ENCODE peak calls at places on chromosome 2, in ten cellular contexts. J is astrocyte, X is right atrium auricular region, F is endodermal cell, N is right lobe of liver, I is fibroblast of lung, H is A549, G is heart right ventricle, C is IMR-90, M is hepatocyte. L is an unnamed sample.

GRCh38 chr2:235026649-235027557 is 75.1 kb downstream of the SH3BP4 start:
- DNase-seq in I (peak), G (peak), C (peak), M (no peak), F (peak), J (peak), N (peak), X (no peak), H (peak), L (no peak)

GRCh38 chr2:233679176-233679575 is 2.5 kb upstream of the UGT1A7 start:
- DNase-seq in I (no peak), F (no peak), H (no peak), N (no peak), J (no peak), M (no peak), X (no peak), C (no peak), G (no peak), L (no peak)

GRCh38 chr2:159454185-159454584 is 162.2 kb downstream of the BAZ2B start:
- DNase-seq in J (peak), F (no peak), M (peak), G (no peak), C (peak), I (peak), X (no peak), H (no peak), N (no peak), L (no peak)

GRCh38 chr2:119741868-119742267 is 17.9 kb upstream of the PTPN4 start:
- DNase-seq in X (no peak), N (no peak), I (no peak), J (no peak), C (no peak), G (no peak), H (no peak), F (no peak), M (no peak), L (no peak)

GRCh38 chr2:35830833-35831232 is 524.7 kb upstream of the CRIM1 start:
- DNase-seq in M (no peak), F (no peak), X (no peak), C (no peak), J (no peak), N (no peak), G (no peak), I (no peak), H (no peak), L (no peak)

GRCh38 chr2:188984126-188984525 is 10.0 kb downstream of the COL3A1 start:
- DNase-seq in J (peak), H (no peak), F (no peak), M (no peak), N (no peak), G (no peak), X (no peak), I (peak), C (peak), L (no peak)

GRCh38 chr2:216341151-216341550 is 31.1 kb downstream of the MARCHF4 start:
- DNase-seq in I (peak), J (peak), M (no peak), C (peak), F (no peak), H (no peak), G (no peak), X (no peak), N (no peak), L (no peak)

GRCh38 chr2:37781028-37781427 is 109.6 kb upstream of the CDC42EP3 start:
- DNase-seq in C (peak), H (peak), N (no peak), F (no peak), I (peak), X (no peak), M (no peak), G (no peak), J (peak), L (no peak)

GRCh38 chr2:60821587-60822302 is 59.6 kb upstream of the REL start:
- DNase-seq in N (no peak), G (no peak), C (no peak), J (no peak), X (no peak), I (no peak), M (no peak), F (no peak), H (no peak), L (no peak)

GRCh38 chr2:70716131-70716766 is 51.8 kb downstream of the ADD2 start:
- DNase-seq in G (no peak), X (peak), F (peak), C (no peak), H (no peak), I (no peak), J (no peak), M (no peak), N (no peak), L (no peak)

GRCh38 chr2:173652731-173653426 is 298.2 kb downstream of the CDCA7 start:
- DNase-seq in C (peak), N (no peak), F (no peak), G (no peak), I (peak), X (no peak), M (peak), H (peak), J (peak), L (no peak)

GRCh38 chr2:33142874-33143273 is 196.1 kb downstream of the LTBP1 start:
- DNase-seq in H (no peak), G (no peak), X (no peak), F (no peak), C (no peak), N (no peak), J (no peak), M (no peak), I (no peak), L (no peak)
- H3K27ac ChIP-seq in H (no peak), G (no peak), X (no peak), F (no peak), C (peak), N (no peak), J (no peak), M (no peak), I (no peak), L (no peak)

DNA sequence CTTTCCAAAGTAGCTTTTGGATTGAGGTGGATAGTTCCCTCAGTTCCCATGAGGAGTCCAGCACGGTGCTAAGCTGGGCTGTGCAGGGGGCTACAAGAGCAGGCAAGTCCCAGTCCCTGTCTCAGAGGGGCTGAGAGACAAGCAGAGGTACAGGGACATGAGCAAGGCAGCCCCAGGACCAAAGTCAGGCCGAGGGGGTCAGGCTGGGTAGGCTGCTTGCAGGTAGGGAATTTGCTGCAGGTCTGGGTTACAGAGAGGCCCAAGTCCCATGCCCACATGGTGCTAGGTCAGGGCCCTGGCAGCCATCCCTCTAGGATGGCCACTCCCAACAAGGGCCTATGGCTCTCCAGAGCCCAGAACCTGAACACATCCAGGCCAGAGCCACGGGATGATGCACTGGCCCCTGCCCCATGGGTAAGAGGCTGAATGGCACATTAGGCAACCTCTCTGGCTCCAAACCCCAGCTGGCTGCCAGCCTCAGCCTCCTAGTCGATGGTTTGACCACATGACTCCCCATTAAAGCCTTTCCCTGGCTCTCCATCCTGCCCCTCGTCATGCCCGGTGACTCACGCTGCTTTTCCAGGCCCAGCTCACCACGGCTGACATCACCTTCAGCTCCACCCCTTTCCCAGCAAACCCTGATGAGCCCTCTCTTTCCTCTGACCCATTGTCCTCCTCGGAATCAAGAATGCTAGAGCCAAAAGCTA is 83.7 kb downstream of the SDC1 start:
- DNase-seq in M (peak), I (peak), X (peak), N (peak), J (peak), C (peak), F (peak), G (peak), H (peak), L (no peak)
- H3K27ac ChIP-seq in M (peak), I (peak), X (no peak), N (peak), J (peak), C (peak), F (no peak), G (no peak), H (peak), L (no peak)

GRCh38 chr2:231717281-231718180 is 9.2 kb downstream of the PTMA start:
- DNase-seq in I (peak), F (peak), M (no peak), C (peak), G (no peak), H (peak), N (no peak), X (no peak), J (peak), L (no peak)
- H3K27ac ChIP-seq in I (no peak), F (no peak), M (no peak), C (no peak), G (no peak), H (no peak), N (no peak), X (peak), J (peak), L (no peak)

DNA sequence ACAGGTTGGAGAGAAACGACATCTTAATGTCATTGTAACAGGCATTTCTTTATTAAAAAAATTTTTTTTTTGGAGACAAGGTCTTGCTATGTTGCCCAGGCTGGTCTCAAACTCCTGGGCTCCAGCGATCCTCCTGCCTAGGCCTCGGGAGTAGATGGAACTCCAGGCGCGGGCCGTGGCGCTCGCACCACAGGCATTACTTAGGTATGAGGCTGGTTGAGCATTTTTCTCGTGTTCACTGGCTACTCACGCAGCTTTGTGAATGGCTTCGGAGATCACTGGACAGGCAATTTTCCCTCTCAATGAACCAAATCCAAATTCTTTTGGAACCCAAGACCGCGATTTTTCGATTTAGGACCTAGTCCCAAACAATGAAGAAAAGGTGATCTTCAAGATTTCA is 800 bp upstream of the TCF7L1 start:
- DNase-seq in I (peak), F (peak), J (peak), G (peak), M (no peak), X (no peak), N (no peak), H (no peak), C (peak), L (no peak)
- H3K27ac ChIP-seq in I (no peak), F (no peak), J (no peak), G (peak), M (peak), X (peak), N (no peak), H (peak), C (no peak), L (no peak)

DNA sequence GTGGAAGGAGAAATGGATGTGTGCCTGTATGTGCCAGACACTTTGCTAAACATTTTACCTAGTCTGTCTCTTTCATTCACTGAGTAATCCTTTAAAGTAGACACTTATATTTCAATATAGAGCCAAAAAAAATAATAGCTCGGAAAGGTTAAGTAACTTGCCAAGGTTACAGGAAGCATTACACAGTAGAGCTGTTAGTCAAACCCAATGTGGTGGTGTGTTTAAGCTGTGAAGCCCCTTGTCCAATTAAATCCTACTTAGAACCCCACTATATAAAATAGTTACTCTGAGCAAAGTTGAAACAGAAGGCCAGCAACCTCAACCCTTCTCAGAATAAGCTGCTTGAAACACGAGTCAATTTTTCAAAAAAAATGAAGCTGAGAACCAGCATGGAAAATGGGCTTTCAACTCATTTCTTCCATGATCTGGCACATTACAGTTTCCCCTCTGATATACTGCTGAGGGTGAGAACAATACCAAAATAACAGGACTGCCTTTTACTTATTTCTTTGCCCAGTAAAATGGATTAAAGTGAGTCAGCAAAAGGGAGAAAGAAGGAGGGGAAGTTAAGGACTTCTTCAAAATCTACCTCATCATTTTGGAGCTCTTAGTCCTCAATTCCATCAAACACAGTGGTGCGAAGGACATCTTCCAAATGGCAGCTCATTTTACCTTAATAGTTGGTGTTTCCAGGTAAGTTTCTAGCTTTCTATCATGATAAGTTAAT is 7.9 kb downstream of the RDH14 start:
- DNase-seq in F (no peak), X (no peak), N (no peak), I (peak), G (no peak), J (peak), C (no peak), M (no peak), H (no peak), L (no peak)
- H3K27ac ChIP-seq in F (no peak), X (peak), N (no peak), I (no peak), G (no peak), J (no peak), C (no peak), M (peak), H (no peak), L (no peak)

GRCh38 chr2:195587966-195588365 is 69.1 kb upstream of the SLC39A10 start:
- DNase-seq in G (no peak), F (no peak), X (no peak), N (no peak), C (no peak), I (no peak), M (no peak), H (no peak), J (no peak), L (no peak)

GRCh38 chr2:195594248-195594647 is 62.8 kb upstream of the SLC39A10 start:
- DNase-seq in H (no peak), N (no peak), C (no peak), X (no peak), J (no peak), M (no peak), I (no peak), G (no peak), F (no peak), L (no peak)

GRCh38 chr2:195592101-195592500 is 64.9 kb upstream of the SLC39A10 start:
- DNase-seq in J (no peak), M (no peak), F (no peak), C (no peak), H (no peak), I (no peak), N (no peak), X (no peak), G (no peak), L (no peak)

GRCh38 chr2:195590866-195591215 is 66.2 kb upstream of the SLC39A10 start:
- DNase-seq in F (no peak), I (no peak), M (peak), J (no peak), N (no peak), H (no peak), G (no peak), C (no peak), X (no peak), L (no peak)

DNA sequence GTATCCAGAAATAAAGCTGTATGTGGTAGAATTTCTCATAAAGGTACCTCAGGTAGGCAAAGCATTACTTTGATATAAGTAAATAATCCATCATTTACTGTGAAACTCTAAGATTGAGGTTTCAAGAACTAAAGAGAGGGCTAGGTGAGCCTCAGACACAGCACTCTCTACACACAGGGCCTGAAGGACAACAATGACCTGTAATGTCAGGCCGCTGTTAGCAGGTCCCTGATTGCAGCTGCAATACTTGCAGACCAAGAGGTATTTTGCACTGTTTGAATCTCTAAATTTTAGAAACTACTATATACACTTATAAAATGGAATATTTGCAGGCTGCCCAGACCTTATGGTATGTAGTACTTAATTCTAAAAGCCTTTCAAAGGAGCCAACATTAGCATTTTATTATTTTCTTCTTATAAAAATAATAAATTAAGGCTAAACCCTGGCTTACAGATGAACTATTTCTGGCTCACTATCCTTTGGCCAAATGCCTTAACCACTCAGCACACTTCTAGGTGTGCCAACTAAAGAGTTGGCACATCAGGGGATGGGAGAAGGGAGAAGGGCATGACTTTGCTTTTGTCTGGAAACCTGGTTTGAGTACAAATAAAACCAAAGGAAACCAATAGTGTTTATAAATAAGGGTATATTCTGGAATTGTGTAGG is 66.7 kb upstream of the SLC39A10 start:
- DNase-seq in F (no peak), H (no peak), C (no peak), N (no peak), M (no peak), G (peak), X (no peak), J (no peak), I (no peak), L (no peak)
- H3K27ac ChIP-seq in F (no peak), H (peak), C (no peak), N (no peak), M (peak), G (peak), X (peak), J (no peak), I (no peak), L (no peak)

DNA sequence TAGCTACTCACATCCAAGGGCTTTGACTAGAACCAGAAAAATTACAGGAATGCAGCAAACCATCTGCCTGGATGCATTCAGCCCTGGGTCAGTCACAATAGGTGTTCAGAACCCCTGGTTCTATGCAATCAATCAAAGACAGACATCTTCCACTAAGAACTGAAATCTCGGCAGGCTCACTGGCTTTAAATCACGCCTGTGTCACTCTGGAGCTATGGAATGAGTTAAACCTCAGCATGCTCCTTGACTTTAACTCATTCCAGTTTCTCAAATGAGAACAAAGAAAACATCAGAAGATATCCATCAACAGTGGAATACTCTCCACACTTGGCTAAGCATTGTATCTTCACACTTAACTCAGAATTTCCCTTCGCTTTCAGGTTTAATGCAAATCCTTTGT is 68.0 kb upstream of the SPTBN1 start:
- DNase-seq in N (no peak), H (no peak), G (no peak), X (no peak), J (peak), I (peak), M (no peak), C (no peak), F (no peak), L (no peak)
- H3K27ac ChIP-seq in N (no peak), H (no peak), G (peak), X (peak), J (no peak), I (no peak), M (no peak), C (no peak), F (peak), L (no peak)

DNA sequence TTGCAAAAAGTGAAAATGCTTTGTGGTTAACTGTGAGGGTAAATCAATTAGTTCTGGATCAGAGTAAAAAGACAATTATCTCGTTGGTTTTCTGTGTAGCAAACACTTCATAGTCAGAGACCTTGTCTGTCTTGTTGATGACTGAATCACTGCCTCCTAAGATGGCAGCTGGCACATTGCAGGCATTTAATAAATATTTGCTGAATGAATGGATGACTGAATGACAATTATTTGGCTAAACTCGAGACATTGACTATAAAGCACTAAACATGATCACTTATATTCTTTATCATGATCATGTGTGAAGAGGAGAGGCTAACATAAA is 96.2 kb downstream of the MAIP1 start:
- DNase-seq in F (no peak), N (no peak), G (no peak), I (peak), M (no peak), H (no peak), J (peak), X (no peak), C (no peak), L (no peak)
- H3K27ac ChIP-seq in F (no peak), N (no peak), G (no peak), I (no peak), M (no peak), H (no peak), J (no peak), X (no peak), C (no peak), L (no peak)